ENCODE peak calls at places on chromosome 20, in five cellular contexts. Y is endothelial cell; T is WTC11; U is CD8-positive, alpha-beta T cell; V is cardiac fibroblast. N is an unnamed sample.

GRCh38 chr20:47230811-47231256 is 125.7 kb downstream of the ZMYND8 start:
- DNase-seq in Y (no peak), T (no peak), U (no peak), V (no peak), N (no peak)

GRCh38 chr20:19887566-19888268 is 129.4 kb upstream of the NAA20 start:
- DNase-seq in V (no peak), T (no peak), Y (no peak), U (no peak), N (no peak)

GRCh38 chr20:7094438-7094997 is 327.0 kb downstream of the BMP2 start:
- DNase-seq in V (peak), Y (peak), U (no peak), T (peak), N (peak)

GRCh38 chr20:25078662-25079061 is 3.3 kb downstream of the VSX1 start:
- DNase-seq in U (no peak), T (no peak), Y (no peak), V (no peak), N (no peak)

GRCh38 chr20:17556842-17557674 is 12.8 kb upstream of the DSTN start:
- DNase-seq in T (no peak), Y (no peak), V (peak), U (no peak), N (peak)

GRCh38 chr20:19497064-19497463 is 261.0 kb upstream of the RIN2 start:
- DNase-seq in U (no peak), Y (no peak), T (no peak), V (peak), N (no peak)

GRCh38 chr20:49319204-49319809 is 41.5 kb upstream of the ZNFX1 start:
- DNase-seq in U (no peak), Y (no peak), V (no peak), T (peak), N (no peak)

GRCh38 chr20:46583411-46584214 is 33.2 kb upstream of the OCSTAMP start:
- DNase-seq in T (peak), V (no peak), Y (no peak), U (no peak), N (no peak)

GRCh38 chr20:3135507-3136070 is 24.1 kb downstream of the FASTKD5 start:
- DNase-seq in Y (no peak), T (no peak), U (no peak), V (no peak), N (no peak)

GRCh38 chr20:24634855-24635254 is 165.4 kb downstream of the SYNDIG1 start:
- DNase-seq in Y (no peak), V (peak), U (no peak), T (no peak), N (peak)

GRCh38 chr20:18688676-18689075 is 100.8 kb downstream of the DTD1 start:
- DNase-seq in Y (no peak), T (no peak), U (no peak), V (no peak), N (no peak)

GRCh38 chr20:3704085-3704484 is 8.3 kb downstream of the SIGLEC1 start:
- DNase-seq in T (no peak), Y (no peak), V (no peak), U (no peak), N (no peak)

GRCh38 chr20:50834599-50835005 is 39.7 kb downstream of the BCAS4 start:
- DNase-seq in Y (no peak), U (no peak), T (no peak), V (peak), N (no peak)

GRCh38 chr20:57880155-57880648 is 170.4 kb upstream of the PMEPA1 start:
- DNase-seq in V (no peak), T (no peak), U (no peak), Y (no peak), N (no peak)

GRCh38 chr20:51164732-51165530 is 142.0 kb upstream of the KCNG1 start:
- DNase-seq in Y (no peak), U (no peak), T (no peak), V (no peak), N (no peak)

GRCh38 chr20:57409672-57410397 is 18.6 kb downstream of the RBM38 start:
- DNase-seq in U (no peak), Y (no peak), T (no peak), V (no peak), N (no peak)

GRCh38 chr20:54346269-54346668 is 129.1 kb upstream of the DOK5 start:
- DNase-seq in U (no peak), T (no peak), Y (no peak), V (no peak), N (no peak)

GRCh38 chr20:10709916-10710315 is 36.1 kb upstream of the JAG1 start:
- DNase-seq in T (no peak), U (no peak), V (no peak), Y (no peak), N (no peak)
- TF ChIP-seq CTCF in T (no peak), U (no peak), V (no peak), Y (no peak), N (no peak)

DNA sequence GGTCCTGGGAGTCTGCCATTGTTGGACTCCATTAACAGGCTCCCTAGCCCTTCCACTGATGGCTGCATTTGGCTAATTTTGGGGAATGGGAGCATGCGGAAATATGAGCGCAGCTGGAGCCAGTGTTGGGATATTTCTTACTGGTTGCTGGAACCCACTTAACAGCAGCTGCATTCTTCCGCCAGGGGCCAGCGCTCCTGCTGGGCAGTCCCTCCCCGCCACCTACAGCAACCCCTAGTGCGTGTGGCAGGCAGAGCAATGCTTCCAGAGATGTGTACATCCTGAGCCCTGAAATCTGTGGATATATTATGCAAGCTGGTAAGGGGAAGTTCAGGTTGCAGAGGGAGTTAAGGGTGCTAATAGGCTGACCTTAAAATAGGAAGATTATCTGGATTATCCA is 16.4 kb downstream of the CST8 start:
- DNase-seq in V (no peak), U (no peak), Y (no peak), T (peak), N (no peak)
- TF ChIP-seq CTCF in V (no peak), U (no peak), Y (no peak), T (no peak), N (no peak)

GRCh38 chr20:53321596-53321995 is 272.0 kb downstream of the ZNF217 start:
- DNase-seq in V (no peak), Y (no peak), U (no peak), T (no peak), N (no peak)
- TF ChIP-seq CTCF in V (no peak), Y (no peak), U (no peak), T (no peak), N (no peak)

DNA sequence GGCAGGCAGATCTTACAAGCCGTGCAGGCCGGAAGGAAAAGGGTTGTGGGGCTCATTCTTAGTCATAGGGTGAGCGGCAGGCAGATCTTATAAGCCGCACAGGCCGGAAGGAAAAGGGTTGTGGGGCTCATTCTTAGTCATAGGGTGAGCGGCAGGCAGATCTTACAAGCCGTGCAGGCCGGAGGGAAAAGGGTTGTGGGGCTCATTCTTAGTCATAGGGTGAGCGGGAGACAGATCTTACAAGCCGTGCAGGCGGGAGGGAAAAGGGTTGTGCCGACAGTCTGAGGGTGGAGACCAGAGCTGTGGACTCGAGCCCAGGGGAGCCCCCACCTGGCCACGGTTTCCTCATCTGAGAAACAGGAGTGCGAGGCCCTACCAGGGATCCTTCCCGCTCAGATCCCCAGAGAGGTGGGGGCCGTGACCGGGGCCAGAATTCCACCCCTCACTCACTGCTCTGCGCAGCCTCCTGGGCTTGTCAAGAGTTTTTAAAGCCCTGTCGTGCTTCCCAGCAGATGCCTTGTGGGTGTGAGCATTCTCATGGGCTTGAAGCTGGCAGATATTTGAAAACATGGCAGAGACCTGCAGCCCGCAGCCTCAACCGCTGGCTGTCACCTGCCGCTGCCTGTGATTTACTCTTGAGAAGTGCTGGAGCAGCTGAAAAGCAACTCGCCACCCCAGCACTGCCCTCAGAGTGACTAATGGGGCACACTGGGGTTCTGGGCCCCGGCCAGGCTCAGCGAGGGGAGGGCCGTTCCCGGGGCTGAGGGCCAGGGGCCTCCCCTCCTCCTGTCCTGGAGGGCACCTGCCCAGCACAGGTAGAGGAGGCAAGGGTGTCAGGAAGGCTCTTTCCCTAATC is 31.9 kb downstream of the NTSR1 start:
- DNase-seq in Y (no peak), T (peak), U (peak), V (peak), N (no peak)
- TF ChIP-seq CTCF in Y (no peak), T (no peak), U (no peak), V (no peak), N (no peak)

DNA sequence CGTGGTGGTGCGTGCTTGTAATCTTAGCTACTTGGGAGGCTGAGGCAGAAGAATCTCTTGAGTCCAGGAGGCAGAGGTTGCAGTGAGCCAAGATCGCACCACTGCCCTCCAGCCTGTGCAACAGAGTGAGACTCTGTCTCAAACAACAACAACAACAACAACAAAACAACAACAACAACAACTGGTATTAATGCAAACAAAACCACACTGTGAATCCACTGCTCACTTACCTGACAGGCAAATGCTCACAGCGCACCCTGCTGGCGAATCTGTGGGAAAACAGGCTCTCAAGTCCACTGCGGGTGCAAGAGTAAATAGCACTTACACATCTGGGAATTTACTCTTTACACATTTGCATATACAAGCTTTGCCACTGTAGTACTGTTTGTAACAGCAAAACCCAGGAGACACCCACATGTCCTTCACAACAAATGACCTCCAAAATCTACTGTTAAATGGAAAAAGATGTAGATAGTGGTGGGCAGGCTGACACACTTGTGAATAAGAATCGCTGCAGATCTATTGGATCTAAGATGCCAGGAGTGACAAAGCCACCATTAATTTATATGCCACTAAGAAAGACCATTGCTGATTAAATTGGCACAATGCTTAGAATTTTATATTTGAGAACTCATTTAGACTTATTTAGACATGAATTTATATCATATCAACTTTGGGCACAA is 29.3 kb downstream of the NSFL1C start:
- DNase-seq in T (peak), U (peak), V (peak), Y (peak), N (peak)
- TF ChIP-seq CTCF in T (peak), U (peak), V (peak), Y (peak), N (peak)

N was measured in BE2C.